ENCODE peak calls at places on chromosomes 4 and X, in ten cellular contexts. One of them, this sample, is unnamed.

GRCh38 chrX:136879001-136879667 is 1.4 kb downstream of the RBMX start:
- DNase-seq in heart right ventricle: no peak
- DNase-seq in ovary: no peak
- DNase-seq in mammary epithelial cell: peak; percentile 15
- DNase-seq in uterus: no peak
- DNase-seq in HL-60: no peak
- DNase-seq in MM.1S: no peak
- DNase-seq in HCT116: no peak
- DNase-seq in fibroblast of mammary gland: peak; percentile 11
- DNase-seq in NB4: no peak
- DNase-seq in this sample: no peak

GRCh38 chr4:184163813-184164212 is 53.9 kb downstream of the ENPP6 start:
- DNase-seq in heart right ventricle: peak; percentile 57
- DNase-seq in ovary: no peak
- DNase-seq in mammary epithelial cell: peak; percentile 28
- DNase-seq in uterus: no peak
- DNase-seq in HL-60: peak; percentile 67
- DNase-seq in MM.1S: no peak
- DNase-seq in HCT116: no peak
- DNase-seq in fibroblast of mammary gland: peak; percentile 21
- DNase-seq in NB4: peak; percentile 60
- DNase-seq in this sample: no peak

GRCh38 chrX:112913807-112914206 is 73.2 kb upstream of the AMOT start:
- DNase-seq in heart right ventricle: no peak
- DNase-seq in ovary: no peak
- DNase-seq in mammary epithelial cell: no peak
- DNase-seq in uterus: no peak
- DNase-seq in HL-60: no peak
- DNase-seq in MM.1S: no peak
- DNase-seq in HCT116: no peak
- DNase-seq in fibroblast of mammary gland: no peak
- DNase-seq in NB4: no peak
- DNase-seq in this sample: no peak

GRCh38 chrX:153387987-153388721 is 13.0 kb downstream of the PNMA6E start:
- DNase-seq in heart right ventricle: no peak
- DNase-seq in ovary: peak; percentile 25
- DNase-seq in mammary epithelial cell: no peak
- DNase-seq in uterus: no peak
- DNase-seq in HL-60: no peak
- DNase-seq in MM.1S: no peak
- DNase-seq in HCT116: no peak
- DNase-seq in fibroblast of mammary gland: no peak
- DNase-seq in NB4: no peak
- DNase-seq in this sample: no peak

GRCh38 chrX:42384956-42385355 is 393.0 kb downstream of the PPP1R2C start:
- DNase-seq in heart right ventricle: no peak
- DNase-seq in ovary: no peak
- DNase-seq in mammary epithelial cell: peak; percentile 58
- DNase-seq in uterus: no peak
- DNase-seq in HL-60: no peak
- DNase-seq in MM.1S: no peak
- DNase-seq in HCT116: no peak
- DNase-seq in fibroblast of mammary gland: no peak
- DNase-seq in NB4: no peak
- DNase-seq in this sample: no peak

GRCh38 chrX:118928126-118928525 is 46.3 kb upstream of the LONRF3 start:
- DNase-seq in heart right ventricle: no peak
- DNase-seq in ovary: no peak
- DNase-seq in mammary epithelial cell: no peak
- DNase-seq in uterus: no peak
- DNase-seq in HL-60: no peak
- DNase-seq in MM.1S: no peak
- DNase-seq in HCT116: no peak
- DNase-seq in fibroblast of mammary gland: peak; percentile 2
- DNase-seq in NB4: no peak
- DNase-seq in this sample: no peak

GRCh38 chr4:107824367-107825071 is at the start of gene SGMS2:
- DNase-seq in heart right ventricle: peak; percentile 80
- DNase-seq in ovary: peak; percentile 78
- DNase-seq in mammary epithelial cell: peak; percentile 95
- DNase-seq in uterus: peak; percentile 88
- DNase-seq in HL-60: peak; percentile 82
- DNase-seq in MM.1S: peak; percentile 37
- DNase-seq in HCT116: peak; percentile 88
- DNase-seq in fibroblast of mammary gland: peak; percentile 88
- DNase-seq in NB4: peak; percentile 18
- DNase-seq in this sample: no peak

GRCh38 chr4:171814545-171814944 is 1.3 kb downstream of the GALNTL6 start:
- DNase-seq in heart right ventricle: no peak
- DNase-seq in ovary: no peak
- DNase-seq in mammary epithelial cell: no peak
- DNase-seq in uterus: no peak
- DNase-seq in HL-60: no peak
- DNase-seq in MM.1S: no peak
- DNase-seq in HCT116: no peak
- DNase-seq in fibroblast of mammary gland: no peak
- DNase-seq in NB4: no peak
- DNase-seq in this sample: no peak

GRCh38 chr4:99690472-99690871 is 32.8 kb upstream of the C4orf54 start:
- DNase-seq in heart right ventricle: no peak
- DNase-seq in ovary: no peak
- DNase-seq in mammary epithelial cell: no peak
- DNase-seq in uterus: no peak
- DNase-seq in HL-60: no peak
- DNase-seq in MM.1S: no peak
- DNase-seq in HCT116: no peak
- DNase-seq in fibroblast of mammary gland: no peak
- DNase-seq in NB4: no peak
- DNase-seq in this sample: no peak

GRCh38 chr4:99687120-99687519 is 29.5 kb upstream of the C4orf54 start:
- DNase-seq in heart right ventricle: no peak
- DNase-seq in ovary: no peak
- DNase-seq in mammary epithelial cell: no peak
- DNase-seq in uterus: no peak
- DNase-seq in HL-60: no peak
- DNase-seq in MM.1S: no peak
- DNase-seq in HCT116: no peak
- DNase-seq in fibroblast of mammary gland: no peak
- DNase-seq in NB4: no peak
- DNase-seq in this sample: no peak

GRCh38 chr4:99685234-99685633 is 27.6 kb upstream of the C4orf54 start:
- DNase-seq in heart right ventricle: no peak
- DNase-seq in ovary: no peak
- DNase-seq in mammary epithelial cell: no peak
- DNase-seq in uterus: no peak
- DNase-seq in HL-60: no peak
- DNase-seq in MM.1S: no peak
- DNase-seq in HCT116: no peak
- DNase-seq in fibroblast of mammary gland: no peak
- DNase-seq in NB4: no peak
- DNase-seq in this sample: no peak

GRCh38 chr4:99693164-99693563 is 35.5 kb upstream of the C4orf54 start:
- DNase-seq in heart right ventricle: no peak
- DNase-seq in ovary: no peak
- DNase-seq in mammary epithelial cell: no peak
- DNase-seq in uterus: no peak
- DNase-seq in HL-60: no peak
- DNase-seq in MM.1S: no peak
- DNase-seq in HCT116: no peak
- DNase-seq in fibroblast of mammary gland: no peak
- DNase-seq in NB4: no peak
- DNase-seq in this sample: no peak

DNA sequence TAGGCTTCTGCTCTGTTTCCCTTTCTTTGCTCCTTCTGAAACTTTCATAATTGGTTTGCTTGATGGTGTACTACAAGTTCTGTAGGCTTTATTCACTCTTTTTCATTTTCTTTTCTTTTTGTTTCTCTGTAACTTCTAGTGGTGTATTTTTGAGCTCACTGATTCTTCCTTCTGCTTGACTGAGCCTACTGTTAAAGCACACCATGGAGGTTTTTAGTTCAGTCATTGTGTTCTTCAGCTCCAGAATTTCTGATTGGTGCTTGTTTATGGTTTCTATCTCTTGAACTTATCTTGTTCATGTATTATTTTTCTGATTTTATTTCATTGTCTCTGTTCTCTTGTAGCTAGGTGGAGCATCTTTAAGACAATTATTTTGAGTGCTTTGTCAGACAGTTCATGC is 33.4 kb upstream of the C4orf54 start:
- DNase-seq in heart right ventricle: no peak
- DNase-seq in ovary: no peak
- DNase-seq in mammary epithelial cell: no peak
- DNase-seq in uterus: no peak
- DNase-seq in HL-60: no peak
- DNase-seq in MM.1S: no peak
- DNase-seq in HCT116: no peak
- DNase-seq in fibroblast of mammary gland: no peak
- DNase-seq in NB4: no peak
- DNase-seq in this sample: no peak
- TF ChIP-seq CTCF in heart right ventricle: no peak
- TF ChIP-seq CTCF in ovary: no peak
- TF ChIP-seq CTCF in mammary epithelial cell: no peak
- TF ChIP-seq CTCF in uterus: no peak
- TF ChIP-seq CTCF in HL-60: no peak
- TF ChIP-seq CTCF in MM.1S: no peak
- TF ChIP-seq CTCF in HCT116: no peak
- TF ChIP-seq CTCF in fibroblast of mammary gland: no peak
- TF ChIP-seq CTCF in NB4: no peak
- TF ChIP-seq CTCF in this sample: no peak

DNA sequence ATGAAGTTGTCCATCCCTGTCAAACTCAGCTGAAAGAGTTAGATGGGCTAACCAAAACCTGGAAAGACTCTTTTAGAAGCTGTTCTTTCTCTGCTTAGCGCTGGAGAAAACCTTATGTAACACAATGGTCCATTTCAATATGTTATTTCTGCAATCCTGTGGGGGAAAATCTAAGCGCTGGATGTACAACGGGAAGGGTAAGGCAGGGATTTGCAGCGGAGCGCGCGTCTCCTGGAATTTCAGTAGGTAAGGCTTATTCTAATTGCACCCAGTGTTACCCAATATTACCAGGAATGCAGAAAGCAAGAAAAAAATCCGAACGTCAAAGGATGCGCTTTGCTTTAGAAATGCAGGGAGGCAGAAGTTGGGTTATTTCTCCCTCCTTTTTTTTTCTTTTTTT is 2.0 kb downstream of the HS3ST1 start:
- DNase-seq in heart right ventricle: no peak
- DNase-seq in ovary: no peak
- DNase-seq in mammary epithelial cell: peak; percentile 23
- DNase-seq in uterus: no peak
- DNase-seq in HL-60: no peak
- DNase-seq in MM.1S: no peak
- DNase-seq in HCT116: no peak
- DNase-seq in fibroblast of mammary gland: no peak
- DNase-seq in NB4: no peak
- DNase-seq in this sample: no peak
- H3K4me3 ChIP-seq in heart right ventricle: peak overlapping the region; percentile 60
- H3K4me3 ChIP-seq in ovary: peak overlapping the region; percentile 47
- H3K4me3 ChIP-seq in mammary epithelial cell: peak overlapping the region; percentile 82
- H3K4me3 ChIP-seq in uterus: peak overlapping the region; percentile 50
- H3K4me3 ChIP-seq in HL-60: no peak overlapping the region
- H3K4me3 ChIP-seq in MM.1S: no peak overlapping the region
- H3K4me3 ChIP-seq in HCT116: peak overlapping the region; percentile 94
- H3K4me3 ChIP-seq in fibroblast of mammary gland: no peak overlapping the region
- H3K4me3 ChIP-seq in NB4: no peak overlapping the region
- H3K4me3 ChIP-seq in this sample: no peak overlapping the region

DNA sequence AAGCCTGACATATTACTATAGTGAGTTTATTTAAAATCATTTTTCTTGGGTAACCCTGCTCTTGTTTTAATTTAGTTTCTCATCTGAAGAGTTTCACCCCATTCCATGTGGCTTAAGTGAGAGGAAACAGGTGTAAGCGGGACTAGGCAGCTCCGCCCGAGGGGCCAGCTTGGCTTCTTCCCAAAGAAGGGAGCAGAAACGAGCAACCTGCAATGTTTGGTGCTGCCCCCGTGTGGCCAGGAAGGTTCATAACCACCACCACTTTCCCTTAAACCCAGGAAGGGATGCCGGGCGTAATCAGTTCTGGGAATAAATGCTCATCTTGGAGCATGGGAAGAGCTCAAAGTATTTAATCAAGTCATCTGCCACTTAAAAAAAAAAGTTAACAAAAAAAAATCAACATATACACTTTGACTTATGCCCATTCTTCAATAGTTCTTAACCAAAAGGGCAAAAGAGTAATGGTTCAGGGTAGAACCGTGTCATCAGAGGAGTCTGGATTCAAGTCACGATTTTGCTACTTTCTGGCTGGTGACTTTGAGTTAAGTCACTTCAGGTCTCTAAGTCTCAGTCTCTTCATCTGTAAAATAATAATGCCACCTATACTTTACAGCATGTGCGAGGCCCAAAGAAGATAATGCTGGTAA is 147.9 kb downstream of the NSUN7 start:
- DNase-seq in heart right ventricle: peak; percentile 73
- DNase-seq in ovary: peak; percentile 74
- DNase-seq in mammary epithelial cell: peak; percentile 23
- DNase-seq in uterus: peak; percentile 47
- DNase-seq in HL-60: peak; percentile 73
- DNase-seq in MM.1S: peak; percentile 61
- DNase-seq in HCT116: peak; percentile 40
- DNase-seq in fibroblast of mammary gland: peak; percentile 60
- DNase-seq in NB4: peak; percentile 77
- DNase-seq in this sample: no peak
- TF ChIP-seq CTCF in heart right ventricle: peak; percentile 85
- TF ChIP-seq CTCF in ovary: peak; percentile 48
- TF ChIP-seq CTCF in mammary epithelial cell: peak; percentile 77
- TF ChIP-seq CTCF in uterus: peak; percentile 50
- TF ChIP-seq CTCF in HL-60: peak; percentile 70
- TF ChIP-seq CTCF in MM.1S: peak; percentile 80
- TF ChIP-seq CTCF in HCT116: peak; percentile 80
- TF ChIP-seq CTCF in fibroblast of mammary gland: peak; percentile 79
- TF ChIP-seq CTCF in NB4: peak; percentile 90
- TF ChIP-seq CTCF in this sample: peak; percentile 86

GRCh38 chr4:82898322-82899243 is 2.0 kb upstream of the THAP9 start:
- DNase-seq in heart right ventricle: no peak
- DNase-seq in ovary: peak; percentile 36
- DNase-seq in mammary epithelial cell: peak; percentile 56
- DNase-seq in uterus: no peak
- DNase-seq in HL-60: no peak
- DNase-seq in MM.1S: peak; percentile 44
- DNase-seq in HCT116: no peak
- DNase-seq in fibroblast of mammary gland: peak; percentile 95
- DNase-seq in NB4: peak; percentile 49
- DNase-seq in this sample: no peak

GRCh38 chr4:82900016-82900334 is 560 bp upstream of the THAP9 start:
- DNase-seq in heart right ventricle: no peak
- DNase-seq in ovary: no peak
- DNase-seq in mammary epithelial cell: no peak
- DNase-seq in uterus: no peak
- DNase-seq in HL-60: no peak
- DNase-seq in MM.1S: peak; percentile 47
- DNase-seq in HCT116: no peak
- DNase-seq in fibroblast of mammary gland: no peak
- DNase-seq in NB4: peak; percentile 70
- DNase-seq in this sample: no peak

GRCh38 chr4:82893942-82894341 is 3.0 kb upstream of the SEC31A start:
- DNase-seq in heart right ventricle: no peak
- DNase-seq in ovary: no peak
- DNase-seq in mammary epithelial cell: no peak
- DNase-seq in uterus: no peak
- DNase-seq in HL-60: no peak
- DNase-seq in MM.1S: no peak
- DNase-seq in HCT116: no peak
- DNase-seq in fibroblast of mammary gland: peak; percentile 40
- DNase-seq in NB4: no peak
- DNase-seq in this sample: no peak

GRCh38 chr4:82899339-82899738 is 1.2 kb upstream of the THAP9 start:
- DNase-seq in heart right ventricle: no peak
- DNase-seq in ovary: no peak
- DNase-seq in mammary epithelial cell: no peak
- DNase-seq in uterus: no peak
- DNase-seq in HL-60: no peak
- DNase-seq in MM.1S: no peak
- DNase-seq in HCT116: no peak
- DNase-seq in fibroblast of mammary gland: peak; percentile 40
- DNase-seq in NB4: peak; percentile 16
- DNase-seq in this sample: no peak

GRCh38 chr4:82896755-82897154 is 3.8 kb upstream of the THAP9 start:
- DNase-seq in heart right ventricle: no peak
- DNase-seq in ovary: no peak
- DNase-seq in mammary epithelial cell: no peak
- DNase-seq in uterus: no peak
- DNase-seq in HL-60: no peak
- DNase-seq in MM.1S: no peak
- DNase-seq in HCT116: no peak
- DNase-seq in fibroblast of mammary gland: no peak
- DNase-seq in NB4: no peak
- DNase-seq in this sample: no peak
- H3K4me3 ChIP-seq in heart right ventricle: no peak overlapping the region
- H3K4me3 ChIP-seq in ovary: no peak overlapping the region
- H3K4me3 ChIP-seq in mammary epithelial cell: no peak overlapping the region
- H3K4me3 ChIP-seq in uterus: no peak overlapping the region
- H3K4me3 ChIP-seq in HL-60: no peak overlapping the region
- H3K4me3 ChIP-seq in MM.1S: no peak overlapping the region
- H3K4me3 ChIP-seq in HCT116: no peak overlapping the region
- H3K4me3 ChIP-seq in fibroblast of mammary gland: no peak overlapping the region
- H3K4me3 ChIP-seq in NB4: peak overlapping the region; percentile 97
- H3K4me3 ChIP-seq in this sample: no peak overlapping the region

This sample was measured in GM12864.